ENCODE peak calls at places on chromosomes 1 and 21, in six cellular contexts. One of them, this sample, is unnamed.

GRCh38 chr1:45478129-45478802 is 12.7 kb downstream of the TESK2 start:
- DNase-seq in esophagus squamous epithelium: no peak
- DNase-seq in lower lobe of right lung: no peak
- DNase-seq in GM13977: no peak
- DNase-seq in caudate nucleus: no peak
- DNase-seq in NCI-H2081: peak; percentile 47
- DNase-seq in this sample: no peak

GRCh38 chr1:67060811-67061218 is 6.9 kb upstream of the SLC35D1 start:
- DNase-seq in esophagus squamous epithelium: no peak
- DNase-seq in lower lobe of right lung: no peak
- DNase-seq in GM13977: no peak
- DNase-seq in caudate nucleus: no peak
- DNase-seq in NCI-H2081: no peak
- DNase-seq in this sample: no peak

GRCh38 chr21:33300701-33301631 is 23.8 kb upstream of the IFNAR1 start:
- DNase-seq in esophagus squamous epithelium: no peak
- DNase-seq in lower lobe of right lung: no peak
- DNase-seq in GM13977: no peak
- DNase-seq in caudate nucleus: no peak
- DNase-seq in NCI-H2081: peak; percentile 45
- DNase-seq in this sample: no peak

GRCh38 chr1:66351474-66351873 is 182.5 kb upstream of the SGIP1 start:
- DNase-seq in esophagus squamous epithelium: no peak
- DNase-seq in lower lobe of right lung: no peak
- DNase-seq in GM13977: no peak
- DNase-seq in caudate nucleus: no peak
- DNase-seq in NCI-H2081: no peak
- DNase-seq in this sample: no peak

GRCh38 chr1:211925016-211925415 is 94.5 kb upstream of the LPGAT1 start:
- DNase-seq in esophagus squamous epithelium: no peak
- DNase-seq in lower lobe of right lung: no peak
- DNase-seq in GM13977: no peak
- DNase-seq in caudate nucleus: no peak
- DNase-seq in NCI-H2081: peak; percentile 88
- DNase-seq in this sample: no peak

GRCh38 chr1:151998611-151999362 is 5.1 kb upstream of the S100A10 start:
- DNase-seq in esophagus squamous epithelium: no peak
- DNase-seq in lower lobe of right lung: no peak
- DNase-seq in GM13977: no peak
- DNase-seq in caudate nucleus: no peak
- DNase-seq in NCI-H2081: no peak
- DNase-seq in this sample: no peak

GRCh38 chr1:1422465-1423244 is 1.6 kb upstream of the ANKRD65 start:
- DNase-seq in esophagus squamous epithelium: no peak
- DNase-seq in lower lobe of right lung: no peak
- DNase-seq in GM13977: no peak
- DNase-seq in caudate nucleus: no peak
- DNase-seq in NCI-H2081: no peak
- DNase-seq in this sample: no peak

GRCh38 chr1:20552728-20553571 is 577 bp downstream of the FAM43B start:
- DNase-seq in esophagus squamous epithelium: no peak
- DNase-seq in lower lobe of right lung: no peak
- DNase-seq in GM13977: peak; percentile 59
- DNase-seq in caudate nucleus: no peak
- DNase-seq in NCI-H2081: peak; percentile 22
- DNase-seq in this sample: no peak

GRCh38 chr1:81679972-81680371 is 120.8 kb upstream of the ADGRL2 start:
- DNase-seq in esophagus squamous epithelium: no peak
- DNase-seq in lower lobe of right lung: no peak
- DNase-seq in GM13977: no peak
- DNase-seq in caudate nucleus: no peak
- DNase-seq in NCI-H2081: no peak
- DNase-seq in this sample: no peak

GRCh38 chr1:1273152-1273534 is 511 bp downstream of the UBE2J2 start:
- DNase-seq in esophagus squamous epithelium: no peak
- DNase-seq in lower lobe of right lung: no peak
- DNase-seq in GM13977: no peak
- DNase-seq in caudate nucleus: no peak
- DNase-seq in NCI-H2081: no peak
- DNase-seq in this sample: no peak

GRCh38 chr1:7705048-7705907 is 65.8 kb upstream of the VAMP3 start:
- DNase-seq in esophagus squamous epithelium: no peak
- DNase-seq in lower lobe of right lung: peak; percentile 71
- DNase-seq in GM13977: no peak
- DNase-seq in caudate nucleus: peak; percentile 68
- DNase-seq in NCI-H2081: peak; percentile 36
- DNase-seq in this sample: no peak

GRCh38 chr21:26137379-26138060 is 33.0 kb downstream of the APP start:
- DNase-seq in esophagus squamous epithelium: no peak
- DNase-seq in lower lobe of right lung: no peak
- DNase-seq in GM13977: no peak
- DNase-seq in caudate nucleus: no peak
- DNase-seq in NCI-H2081: no peak
- DNase-seq in this sample: no peak

GRCh38 chr1:243982451-243983018 is 68.5 kb upstream of the ZBTB18 start:
- DNase-seq in esophagus squamous epithelium: no peak
- DNase-seq in lower lobe of right lung: no peak
- DNase-seq in GM13977: no peak
- DNase-seq in caudate nucleus: no peak
- DNase-seq in NCI-H2081: no peak
- DNase-seq in this sample: no peak

GRCh38 chr1:196535727-196536126 is 72.5 kb downstream of the KCNT2 start:
- DNase-seq in esophagus squamous epithelium: no peak
- DNase-seq in lower lobe of right lung: no peak
- DNase-seq in GM13977: no peak
- DNase-seq in caudate nucleus: no peak
- DNase-seq in NCI-H2081: peak; percentile 63
- DNase-seq in this sample: no peak

GRCh38 chr1:109089242-109090015 is 1.1 kb upstream of the TMEM167B start:
- DNase-seq in esophagus squamous epithelium: no peak
- DNase-seq in lower lobe of right lung: peak; percentile 74
- DNase-seq in GM13977: peak; percentile 57
- DNase-seq in caudate nucleus: peak; percentile 81
- DNase-seq in NCI-H2081: peak; percentile 83
- DNase-seq in this sample: no peak

GRCh38 chr1:38285807-38286530 is 239.4 kb upstream of the POU3F1 start:
- DNase-seq in esophagus squamous epithelium: no peak
- DNase-seq in lower lobe of right lung: no peak
- DNase-seq in GM13977: no peak
- DNase-seq in caudate nucleus: no peak
- DNase-seq in NCI-H2081: no peak
- DNase-seq in this sample: no peak

GRCh38 chr1:161191971-161192370 is 6.9 kb downstream of the ADAMTS4 start:
- DNase-seq in esophagus squamous epithelium: no peak
- DNase-seq in lower lobe of right lung: no peak
- DNase-seq in GM13977: no peak
- DNase-seq in caudate nucleus: no peak
- DNase-seq in NCI-H2081: no peak
- DNase-seq in this sample: no peak

GRCh38 chr1:167439301-167439988 is 78.9 kb downstream of the CD247 start:
- DNase-seq in esophagus squamous epithelium: no peak
- DNase-seq in lower lobe of right lung: no peak
- DNase-seq in GM13977: peak; percentile 51
- DNase-seq in caudate nucleus: peak; percentile 23
- DNase-seq in NCI-H2081: peak; percentile 15
- DNase-seq in this sample: no peak

GRCh38 chr1:2324553-2325366 is 66.6 kb downstream of the MORN1 start:
- DNase-seq in esophagus squamous epithelium: no peak
- DNase-seq in lower lobe of right lung: no peak
- DNase-seq in GM13977: no peak
- DNase-seq in caudate nucleus: no peak
- DNase-seq in NCI-H2081: no peak
- DNase-seq in this sample: no peak

GRCh38 chr1:205571747-205572146 is 60.1 kb downstream of the ELK4 start:
- DNase-seq in esophagus squamous epithelium: no peak
- DNase-seq in lower lobe of right lung: no peak
- DNase-seq in GM13977: no peak
- DNase-seq in caudate nucleus: no peak
- DNase-seq in NCI-H2081: no peak
- DNase-seq in this sample: no peak

GRCh38 chr1:87834941-87835340 is 506.3 kb downstream of the LMO4 start:
- DNase-seq in esophagus squamous epithelium: no peak
- DNase-seq in lower lobe of right lung: no peak
- DNase-seq in GM13977: no peak
- DNase-seq in caudate nucleus: no peak
- DNase-seq in NCI-H2081: no peak
- DNase-seq in this sample: no peak

GRCh38 chr1:181630838-181631237 is 147.5 kb downstream of the CACNA1E start:
- DNase-seq in esophagus squamous epithelium: no peak
- DNase-seq in lower lobe of right lung: peak; percentile 64
- DNase-seq in GM13977: no peak
- DNase-seq in caudate nucleus: no peak
- DNase-seq in NCI-H2081: peak; percentile 34
- DNase-seq in this sample: no peak